ENCODE peak calls at places on chromosomes 11 and 22, in six cellular contexts. R is adrenal gland, T is iris pigment epithelial cell, X is heart left ventricle, J is neural progenitor cell, P is suprapubic skin. Z is an unnamed sample.

GRCh38 chr11:27309064-27309463 is 54.0 kb downstream of the CCDC34 start:
- DNase-seq in R (no peak), T (no peak), X (no peak), J (no peak), P (no peak), Z (no peak)

GRCh38 chr11:87398913-87399312 is 361.2 kb downstream of the TMEM135 start:
- DNase-seq in R (no peak), T (no peak), X (peak), J (no peak), P (peak), Z (no peak)

GRCh38 chr22:42938976-42939375 is 76.0 kb downstream of the PACSIN2 start:
- DNase-seq in R (no peak), T (no peak), X (no peak), J (no peak), P (peak), Z (peak)

GRCh38 chr11:102318469-102318868 is 1.2 kb downstream of the BIRC3 start:
- DNase-seq in R (no peak), T (peak), X (no peak), J (no peak), P (no peak), Z (no peak)

GRCh38 chr22:42842658-42843370 is 14.3 kb downstream of the ARFGAP3 start:
- DNase-seq in R (no peak), T (peak), X (no peak), J (no peak), P (no peak), Z (no peak)

GRCh38 chr11:102312656-102313055 is 4.6 kb upstream of the BIRC3 start:
- DNase-seq in R (no peak), T (peak), X (no peak), J (no peak), P (no peak), Z (no peak)

GRCh38 chr22:44428941-44429615 is 69.0 kb downstream of the RTL6 start:
- DNase-seq in R (no peak), T (no peak), X (no peak), J (no peak), P (no peak), Z (peak)

GRCh38 chr11:34620820-34621792 is at the start of gene EHF:
- DNase-seq in R (no peak), T (no peak), X (no peak), J (no peak), P (no peak), Z (no peak)

GRCh38 chr22:23384451-23384850 is 195.6 kb downstream of the IGLL1 start:
- DNase-seq in R (no peak), T (no peak), X (no peak), J (no peak), P (no peak), Z (peak)

GRCh38 chr11:134584001-134584561 is 172.0 kb upstream of the B3GAT1 start:
- DNase-seq in R (no peak), T (no peak), X (no peak), J (no peak), P (no peak), Z (peak)

GRCh38 chr11:120824242-120824641 is 199.7 kb upstream of the TBCEL start:
- DNase-seq in R (no peak), T (no peak), X (no peak), J (no peak), P (no peak), Z (no peak)

GRCh38 chr11:2138075-2138435 is 1.1 kb downstream of the IGF2 start:
- DNase-seq in R (no peak), T (no peak), X (no peak), J (peak), P (no peak), Z (no peak)

GRCh38 chr22:39988386-39989114 is 6.2 kb upstream of the FAM83F start:
- DNase-seq in R (no peak), T (no peak), X (no peak), J (no peak), P (no peak), Z (no peak)

GRCh38 chr11:95503047-95503446 is 272.0 kb upstream of the SESN3 start:
- DNase-seq in R (no peak), T (no peak), X (peak), J (no peak), P (no peak), Z (no peak)

GRCh38 chr11:87428266-87428665 is 390.5 kb downstream of the TMEM135 start:
- DNase-seq in R (no peak), T (peak), X (no peak), J (no peak), P (no peak), Z (no peak)

GRCh38 chr11:57085604-57086003 is 96.1 kb upstream of the LRRC55 start:
- DNase-seq in R (no peak), T (no peak), X (no peak), J (no peak), P (no peak), Z (no peak)

GRCh38 chr11:61295596-61295926 is 445 bp upstream of the VWCE start:
- DNase-seq in R (no peak), T (no peak), X (no peak), J (no peak), P (no peak), Z (no peak)

GRCh38 chr11:117825538-117826359 is 1.2 kb upstream of the FXYD2 start:
- DNase-seq in R (peak), T (no peak), X (peak), J (no peak), P (peak), Z (peak)

GRCh38 chr11:22521226-22521625 is 104.4 kb downstream of the FANCF start:
- DNase-seq in R (no peak), T (peak), X (no peak), J (no peak), P (no peak), Z (no peak)

GRCh38 chr11:110992481-110992880 is 253.0 kb upstream of the POU2AF2 start:
- DNase-seq in R (no peak), T (no peak), X (no peak), J (no peak), P (no peak), Z (no peak)

GRCh38 chr11:129323896-129324522 is 51.6 kb upstream of the BARX2 start:
- DNase-seq in R (no peak), T (peak), X (peak), J (no peak), P (peak), Z (no peak)

GRCh38 chr11:37506516-37506915 is 908.5 kb upstream of the RAG2 start:
- DNase-seq in R (no peak), T (peak), X (no peak), J (no peak), P (no peak), Z (no peak)

GRCh38 chr11:60195923-60196368 is 13.1 kb upstream of the MS4A6A start:
- DNase-seq in R (no peak), T (no peak), X (no peak), J (no peak), P (no peak), Z (no peak)

GRCh38 chr11:95256204-95256819 is 25.3 kb upstream of the SESN3 start:
- DNase-seq in R (no peak), T (peak), X (no peak), J (no peak), P (no peak), Z (no peak)

GRCh38 chr11:40281055-40281580 is 1178.3 kb downstream of the LRRC4C start:
- DNase-seq in R (no peak), T (no peak), X (no peak), J (no peak), P (no peak), Z (no peak)

GRCh38 chr11:9868641-9869040 is 204.8 kb downstream of the SWAP70 start:
- DNase-seq in R (no peak), T (no peak), X (no peak), J (no peak), P (no peak), Z (no peak)

GRCh38 chr11:119722281-119722794 is 6.7 kb downstream of the NECTIN1 start:
- DNase-seq in R (no peak), T (no peak), X (no peak), J (no peak), P (no peak), Z (no peak)

GRCh38 chr11:99424313-99425084 is 403.8 kb downstream of the CNTN5 start:
- DNase-seq in R (no peak), T (no peak), X (peak), J (no peak), P (no peak), Z (peak)

GRCh38 chr11:12148882-12149281 is 38.5 kb downstream of the MICAL2 start:
- DNase-seq in R (no peak), T (no peak), X (no peak), J (no peak), P (peak), Z (no peak)

GRCh38 chr11:75873417-75874148 is 58.6 kb downstream of the UVRAG start:
- DNase-seq in R (no peak), T (no peak), X (no peak), J (peak), P (no peak), Z (no peak)

GRCh38 chr11:34904421-34904950 is 11.7 kb downstream of the APIP start:
- DNase-seq in R (no peak), T (no peak), X (no peak), J (no peak), P (no peak), Z (no peak)

GRCh38 chr11:118074785-118075184 is 2.1 kb upstream of the TMPRSS4 start:
- DNase-seq in R (no peak), T (no peak), X (no peak), J (no peak), P (no peak), Z (no peak)

Z was measured in cardiac septum.